ENCODE peak calls at places on chromosomes 16 and 17, in eight cellular contexts. G, F, T, B, W, E, Y and N are unnamed samples.

GRCh38 chr16:29820271-29820701 is at the start of gene MVP:
- DNase-seq in G (peak; percentile 55), F (peak; percentile 68), T (no peak), B (no peak), W (peak; percentile 86), E (peak; percentile 32), Y (no peak), N (no peak)

GRCh38 chr17:79573196-79573929 is 37.5 kb downstream of the RBFOX3 start:
- DNase-seq in G (no peak), F (no peak), T (no peak), B (no peak), W (no peak), E (no peak), Y (no peak), N (no peak)

GRCh38 chr17:50027639-50028206 is 28.2 kb upstream of the ITGA3 start:
- DNase-seq in G (no peak), F (peak; percentile 60), T (peak; percentile 79), B (no peak), W (peak; percentile 80), E (peak; percentile 91), Y (no peak), N (peak; percentile 100)

GRCh38 chr17:78488867-78489634 is 88.1 kb downstream of the DNAH17 start:
- DNase-seq in G (no peak), F (no peak), T (peak; percentile 70), B (no peak), W (no peak), E (no peak), Y (no peak), N (no peak)

GRCh38 chr17:57834146-57834741 is 15.6 kb downstream of the MRPS23 start:
- DNase-seq in G (no peak), F (peak; percentile 61), T (peak; percentile 88), B (no peak), W (no peak), E (no peak), Y (no peak), N (no peak)

GRCh38 chr17:51152766-51153209 is 571 bp upstream of the NME1 start:
- DNase-seq in G (no peak), F (no peak), T (no peak), B (no peak), W (no peak), E (no peak), Y (no peak), N (no peak)

GRCh38 chr17:69059458-69060205 is 1.1 kb downstream of the ABCA9 start:
- DNase-seq in G (no peak), F (no peak), T (no peak), B (no peak), W (no peak), E (peak; percentile 29), Y (no peak), N (no peak)

GRCh38 chr17:1647802-1648581 is 1.7 kb downstream of the RILP start:
- DNase-seq in G (no peak), F (no peak), T (peak; percentile 94), B (no peak), W (peak; percentile 87), E (no peak), Y (peak; percentile 49), N (peak; percentile 42)

GRCh38 chr16:84518804-84519341 is 14.4 kb upstream of the MEAK7 start:
- DNase-seq in G (no peak), F (peak; percentile 68), T (no peak), B (no peak), W (no peak), E (no peak), Y (no peak), N (no peak)

GRCh38 chr16:53629607-53630312 is 73.9 kb downstream of the RPGRIP1L start:
- DNase-seq in G (no peak), F (no peak), T (no peak), B (no peak), W (no peak), E (no peak), Y (no peak), N (no peak)

GRCh38 chr16:47475786-47476185 is 14.7 kb downstream of the PHKB start:
- DNase-seq in G (no peak), F (no peak), T (no peak), B (no peak), W (no peak), E (peak; percentile 50), Y (no peak), N (no peak)

GRCh38 chr17:69175812-69176517 is 34.3 kb upstream of the ABCA6 start:
- DNase-seq in G (no peak), F (no peak), T (no peak), B (no peak), W (no peak), E (peak; percentile 92), Y (no peak), N (peak; percentile 63)

GRCh38 chr16:57331355-57331754 is 27.2 kb upstream of the CCL22 start:
- DNase-seq in G (no peak), F (no peak), T (no peak), B (no peak), W (no peak), E (no peak), Y (no peak), N (no peak)

GRCh38 chr17:858941-859452 is 76.8 kb downstream of the MRM3 start:
- DNase-seq in G (no peak), F (no peak), T (no peak), B (no peak), W (no peak), E (no peak), Y (no peak), N (no peak)

GRCh38 chr16:89373355-89374110 is 116.8 kb downstream of the ANKRD11 start:
- DNase-seq in G (no peak), F (no peak), T (no peak), B (no peak), W (no peak), E (peak; percentile 99), Y (no peak), N (no peak)

GRCh38 chr17:78558181-78558850 is 18.9 kb downstream of the DNAH17 start:
- DNase-seq in G (no peak), F (no peak), T (no peak), B (no peak), W (no peak), E (peak; percentile 8), Y (no peak), N (no peak)

GRCh38 chr17:14471052-14471451 is 170.2 kb downstream of the HS3ST3B1 start:
- DNase-seq in G (no peak), F (no peak), T (no peak), B (no peak), W (no peak), E (peak; percentile 81), Y (no peak), N (peak; percentile 58)

DNA sequence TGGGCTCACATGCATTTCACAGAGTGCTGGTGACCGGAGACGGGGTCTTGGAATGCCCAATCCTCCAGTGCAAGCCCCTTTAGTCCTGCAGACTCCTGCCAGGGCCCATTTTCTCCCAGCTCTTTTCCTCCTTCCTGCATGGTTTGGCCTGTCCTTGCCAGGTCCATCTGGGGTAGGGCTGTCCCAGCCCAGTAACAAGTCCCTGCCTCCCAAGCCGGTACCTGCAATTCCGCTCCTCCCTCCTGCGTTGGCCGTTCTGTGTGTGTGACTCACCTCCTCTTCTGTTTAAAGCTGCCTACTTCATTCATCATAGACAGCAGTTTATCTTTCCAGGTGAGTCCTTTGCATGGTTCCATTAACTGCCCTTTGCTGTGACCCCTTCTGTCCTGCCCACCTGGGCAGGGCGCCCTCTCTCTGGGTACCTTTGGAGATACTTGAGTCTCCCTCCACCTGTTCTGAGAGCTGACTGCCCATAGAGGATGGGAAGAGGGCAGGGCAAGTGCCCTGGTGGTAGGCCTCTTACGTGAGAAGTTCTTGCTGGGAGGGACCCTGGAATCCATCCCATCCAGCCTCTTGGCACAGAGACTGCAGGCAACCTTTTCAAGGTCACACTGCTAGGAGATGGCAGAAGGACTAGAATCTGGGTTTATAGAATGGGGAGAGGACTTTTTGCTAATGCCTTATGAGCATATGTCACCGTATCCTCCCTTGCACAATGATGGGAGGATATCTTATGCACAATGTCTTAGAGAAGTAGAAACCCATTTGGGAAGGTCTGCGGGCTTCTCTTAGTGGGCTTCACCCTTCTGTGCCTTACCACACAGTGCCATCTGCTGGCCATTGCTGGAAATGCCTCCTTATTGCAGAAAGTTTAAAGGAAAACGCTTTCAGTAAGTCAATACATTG is 29.7 kb upstream of the LGALS9 start:
- DNase-seq in G (peak; percentile 87), F (peak; percentile 82), T (peak; percentile 97), B (peak; percentile 68), W (no peak), E (peak; percentile 67), Y (peak; percentile 81), N (peak; percentile 64)
- H3K27me3 ChIP-seq in G (no peaks in the 10 kb centered on the region), F (no peaks in the 10 kb centered on the region), T (no peaks in the 10 kb centered on the region), B (no peaks in the 10 kb centered on the region), W (no peaks in the 10 kb centered on the region), E (no peaks in the 10 kb centered on the region), Y (no peaks in the 10 kb centered on the region), N (no peaks in the 10 kb centered on the region)

GRCh38 chr16:3182608-3183444 is 5.2 kb upstream of the OR1F1 start:
- DNase-seq in G (no peak), F (no peak), T (peak; percentile 96), B (peak; percentile 57), W (no peak), E (peak; percentile 68), Y (peak; percentile 47), N (no peak)
- H3K27me3 ChIP-seq in G (no peaks in the 10 kb centered on the region), F (no peaks in the 10 kb centered on the region), T (peaks cover 70% of the 10 kb centered on the region), B (peaks cover 3% of the 10 kb centered on the region), W (peaks cover 98% of the 10 kb centered on the region), E (no peaks in the 10 kb centered on the region), Y (peaks cover 98% of the 10 kb centered on the region), N (peaks cover 2% of the 10 kb centered on the region)

DNA sequence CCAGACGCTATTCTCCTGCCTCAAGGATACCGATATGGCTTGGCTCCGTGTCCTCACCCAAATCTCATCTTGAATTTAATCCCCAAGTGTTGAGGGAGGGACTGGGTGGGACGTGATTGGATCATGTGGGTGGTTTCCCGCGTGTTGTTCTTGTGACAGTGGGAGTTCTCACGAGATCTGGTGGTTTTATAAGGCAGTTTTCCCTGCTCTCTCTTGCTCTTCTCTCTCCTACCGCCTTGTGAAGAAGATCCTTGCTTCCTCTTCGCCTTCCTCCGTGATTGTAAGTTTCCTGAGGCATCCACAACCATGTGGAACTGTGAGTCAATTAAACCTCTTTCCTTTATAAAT is 43.9 kb upstream of the ZCCHC14 start:
- DNase-seq in G (no peak), F (no peak), T (no peak), B (no peak), W (no peak), E (no peak), Y (no peak), N (no peak)
- H3K27me3 ChIP-seq in G (no peaks in the 10 kb centered on the region), F (no peaks in the 10 kb centered on the region), T (no peaks in the 10 kb centered on the region), B (peaks cover 36% of the 10 kb centered on the region), W (peaks cover 14% of the 10 kb centered on the region), E (no peaks in the 10 kb centered on the region), Y (no peaks in the 10 kb centered on the region), N (peaks cover 43% of the 10 kb centered on the region)

GRCh38 chr17:80677214-80677756 is 132.6 kb downstream of the RPTOR start:
- DNase-seq in G (no peak), F (no peak), T (no peak), B (peak; percentile 18), W (no peak), E (no peak), Y (no peak), N (no peak)

GRCh38 chr17:80678621-80679020 is 134.0 kb downstream of the RPTOR start:
- DNase-seq in G (no peak), F (no peak), T (peak; percentile 78), B (no peak), W (no peak), E (peak; percentile 92), Y (no peak), N (peak; percentile 2)

GRCh38 chr17:80676096-80676466 is 131.4 kb downstream of the RPTOR start:
- DNase-seq in G (no peak), F (no peak), T (no peak), B (no peak), W (no peak), E (no peak), Y (no peak), N (no peak)

GRCh38 chr17:80675451-80676095 is 130.9 kb downstream of the RPTOR start:
- DNase-seq in G (no peak), F (no peak), T (peak; percentile 46), B (no peak), W (no peak), E (no peak), Y (no peak), N (no peak)

GRCh38 chr17:80676564-80676963 is 131.9 kb downstream of the RPTOR start:
- DNase-seq in G (no peak), F (no peak), T (peak; percentile 46), B (no peak), W (no peak), E (no peak), Y (no peak), N (no peak)
- H3K27me3 ChIP-seq in G (no peaks in the 10 kb centered on the region), F (no peaks in the 10 kb centered on the region), T (no peaks in the 10 kb centered on the region), B (no peaks in the 10 kb centered on the region), W (no peaks in the 10 kb centered on the region), E (no peaks in the 10 kb centered on the region), Y (no peaks in the 10 kb centered on the region), N (no peaks in the 10 kb centered on the region)